ENCODE peak calls at places on chromosomes 13 and 19, in four cellular contexts. E is A549, J is heart left ventricle, Q is AG04449. V is an unnamed sample.

GRCh38 chr13:112688560-112689497 is 1.0 kb upstream of the ATP11A start:
- DNase-seq in E (no peak), J (no peak), Q (no peak), V (no peak)

GRCh38 chr13:44267966-44268365 is 105.7 kb upstream of the SERP2 start:
- DNase-seq in E (peak; percentile 23), Q (peak; percentile 34), J (no peak), V (no peak)

GRCh38 chr19:49151339-49152217 is 3.6 kb downstream of the HRC start:
- DNase-seq in J (peak; percentile 70), E (peak; percentile 91), Q (no peak), V (peak; percentile 62)

GRCh38 chr19:9586764-9587163 is 2.5 kb upstream of the ZNF121 start:
- DNase-seq in E (peak; percentile 78), J (peak; percentile 48), Q (peak; percentile 16), V (peak; percentile 41)

GRCh38 chr19:6056801-6057650 is 53.3 kb downstream of the RFX2 start:
- DNase-seq in J (peak; percentile 77), Q (peak; percentile 53), E (peak; percentile 86), V (no peak)

GRCh38 chr13:33931397-33931987 is 113.5 kb downstream of the RFC3 start:
- DNase-seq in E (peak; percentile 52), J (no peak), Q (no peak), V (peak; percentile 21)

GRCh38 chr13:110458017-110458416 is 103.5 kb downstream of the RAB20 start:
- DNase-seq in J (no peak), E (no peak), Q (no peak), V (no peak)

GRCh38 chr13:99174533-99175100 is 26.0 kb upstream of the UBAC2 start:
- DNase-seq in Q (no peak), J (no peak), E (peak; percentile 17), V (no peak)

GRCh38 chr13:23007430-23007829 is 173.3 kb upstream of the SGCG start:
- DNase-seq in E (no peak), Q (no peak), J (no peak), V (no peak)

GRCh38 chr19:34851277-34851804 is 75.4 kb upstream of the ZNF30 start:
- DNase-seq in Q (no peak), E (peak; percentile 22), J (no peak), V (no peak)

GRCh38 chr13:49786609-49787008 is 5.9 kb downstream of the KPNA3 start:
- DNase-seq in Q (no peak), J (no peak), E (no peak), V (no peak)

GRCh38 chr13:39602614-39603366 is at the start of gene LHFPL6:
- DNase-seq in J (peak; percentile 91), E (peak; percentile 48), Q (no peak), V (peak; percentile 60)

GRCh38 chr19:11168568-11168967 is 13.0 kb upstream of the SPC24 start:
- DNase-seq in J (no peak), Q (peak; percentile 82), E (peak; percentile 66), V (no peak)

GRCh38 chr13:111122056-111122455 is 6.9 kb downstream of the ARHGEF7 start:
- DNase-seq in E (no peak), Q (no peak), J (no peak), V (no peak)

GRCh38 chr19:38812841-38813320 is at the start of gene LGALS4:
- DNase-seq in J (no peak), E (peak; percentile 44), Q (no peak), V (no peak)

GRCh38 chr13:87274209-87274819 is 396.9 kb upstream of the SLITRK5 start:
- DNase-seq in Q (no peak), J (no peak), E (peak; percentile 42), V (peak; percentile 33)

GRCh38 chr13:79724348-79725103 is 243.6 kb downstream of the NDFIP2 start:
- DNase-seq in E (peak; percentile 79), J (no peak), Q (no peak), V (no peak)

GRCh38 chr19:7004313-7004931 is 16.8 kb downstream of the MBD3L2B start:
- DNase-seq in E (peak; percentile 56), Q (no peak), J (no peak), V (no peak)

GRCh38 chr13:51704399-51705306 is 99.3 kb downstream of the DHRS12 start:
- DNase-seq in Q (no peak), J (no peak), E (no peak), V (no peak)

GRCh38 chr13:29858231-29858630 is 7.8 kb upstream of the UBL3 start:
- DNase-seq in Q (no peak), E (no peak), J (no peak), V (no peak)

GRCh38 chr13:60583911-60584753 is 187.1 kb downstream of the TDRD3 start:
- DNase-seq in E (peak; percentile 6), Q (peak; percentile 4), J (no peak), V (no peak)

GRCh38 chr19:8180018-8180417 is 29.2 kb upstream of the CERS4 start:
- DNase-seq in Q (no peak), E (no peak), J (no peak), V (no peak)

GRCh38 chr19:15161028-15161984 is 39.5 kb downstream of the NOTCH3 start:
- DNase-seq in Q (no peak), E (peak; percentile 64), J (no peak), V (no peak)

GRCh38 chr13:79485014-79485441 is 4.1 kb downstream of the NDFIP2 start:
- DNase-seq in Q (peak; percentile 74), J (no peak), E (peak; percentile 87), V (no peak)

GRCh38 chr19:54192972-54193371 is 1.9 kb downstream of the TSEN34 start:
- DNase-seq in E (no peak), Q (no peak), J (no peak), V (no peak)

GRCh38 chr19:5929179-5929578 is 15.1 kb downstream of the CAPS start:
- DNase-seq in J (no peak), E (no peak), Q (no peak), V (no peak)

GRCh38 chr13:22091971-22092300 is 421.1 kb downstream of the FGF9 start:
- DNase-seq in E (no peak), Q (no peak), J (no peak), V (no peak)

GRCh38 chr19:52234406-52234805 is 35.0 kb upstream of the ZNF766 start:
- DNase-seq in E (no peak), J (no peak), Q (no peak), V (no peak)

GRCh38 chr13:67416047-67416925 is 186.2 kb upstream of the PCDH9 start:
- DNase-seq in E (peak; percentile 38), Q (no peak), J (no peak), V (peak; percentile 30)

GRCh38 chr19:10419200-10419645 is 1.1 kb upstream of the PDE4A start:
- DNase-seq in J (no peak), Q (no peak), E (peak; percentile 50), V (no peak)

DNA sequence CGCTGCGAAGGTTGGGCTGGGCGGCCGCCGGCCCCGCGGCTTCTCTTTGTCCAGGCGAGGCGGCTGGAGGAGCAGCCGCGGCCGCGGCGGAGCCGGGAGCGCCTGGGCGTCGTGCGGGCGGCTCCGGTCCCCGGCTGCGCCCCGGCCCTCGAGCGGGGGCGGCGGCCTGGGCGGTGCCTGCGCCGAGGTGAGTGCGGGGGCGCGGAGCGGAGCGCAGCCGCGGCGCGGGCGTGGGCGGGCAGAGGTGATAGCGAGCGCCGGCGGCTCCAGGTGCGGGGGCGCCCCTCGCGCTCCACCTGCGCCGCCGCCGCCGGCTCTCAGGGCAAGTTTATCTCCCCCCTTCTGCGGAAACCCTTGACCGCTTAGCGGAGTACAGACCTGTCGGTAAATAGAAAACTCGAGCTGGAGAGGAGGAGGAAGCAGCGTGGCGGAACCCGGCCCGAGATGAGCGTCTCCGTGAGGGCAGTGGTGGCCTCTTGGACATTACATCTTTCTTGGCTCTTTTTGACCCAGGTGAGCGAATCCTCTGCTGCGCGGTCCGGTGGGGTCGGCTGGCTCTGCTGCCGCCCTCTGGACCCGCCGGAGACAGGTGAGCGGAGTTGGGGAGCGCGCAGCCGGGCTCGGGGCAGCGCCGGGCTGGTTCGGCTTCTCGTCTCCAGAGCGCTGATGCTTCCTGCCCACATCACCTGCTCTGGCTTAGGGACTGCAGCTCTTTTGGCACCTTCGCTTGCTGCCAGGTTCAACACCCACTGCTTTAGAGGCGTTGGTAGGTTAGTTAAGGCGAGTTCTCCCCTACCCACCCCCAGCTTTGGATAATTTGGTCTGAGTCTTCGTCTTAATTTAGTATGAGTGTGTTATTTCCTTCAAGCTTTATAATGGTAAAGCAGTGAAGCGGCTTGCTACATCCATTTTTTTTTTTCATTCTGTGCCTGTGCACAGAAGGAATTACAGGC is at the start of gene MTUS2:
- DNase-seq in Q (no peak), E (no peak), J (no peak), V (peak; percentile 24)
- TF ChIP-seq CTCF in Q (no peak), E (no peak), J (no peak), V (no peak)

GRCh38 chr13:103328899-103329298 is 262.7 kb upstream of the SLC10A2 start:
- DNase-seq in J (no peak), Q (no peak), E (no peak), V (no peak)
- TF ChIP-seq CTCF in J (no peak), Q (no peak), E (no peak), V (no peak)

GRCh38 chr19:4449022-4449825 is 8.4 kb downstream of the UBXN6 start:
- DNase-seq in J (peak; percentile 81), E (no peak), Q (no peak), V (no peak)
- TF ChIP-seq CTCF in J (no peak), E (no peak), Q (no peak), V (no peak)

DNA sequence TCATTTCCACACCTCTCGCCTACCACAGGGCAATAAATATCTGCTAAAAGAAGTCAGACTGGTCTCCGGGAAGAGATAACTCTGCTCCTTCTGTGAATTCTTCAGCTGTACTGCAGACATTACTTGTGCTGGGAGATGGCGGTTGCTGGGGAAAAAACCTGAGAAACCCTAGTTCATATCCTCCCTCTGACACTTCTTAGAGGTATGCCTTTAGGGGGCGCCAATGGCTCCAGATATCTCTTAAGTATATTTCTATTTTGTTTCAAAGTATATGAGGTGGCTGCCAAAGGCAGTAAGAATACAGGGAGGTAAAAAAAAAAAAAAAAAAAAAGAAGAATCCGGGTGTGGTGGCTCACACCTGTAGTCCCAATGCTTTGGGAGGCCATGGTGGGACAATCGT is 175.2 kb downstream of the PAN3 start:
- DNase-seq in E (no peak), Q (no peak), J (no peak), V (no peak)
- TF ChIP-seq CTCF in E (no peak), Q (peak; percentile 33), J (peak; percentile 16), V (peak; percentile 25)

GRCh38 chr19:1406818-1407661 is at the start of gene DAZAP1:
- DNase-seq in Q (peak; percentile 79), J (peak; percentile 100), E (peak; percentile 97), V (peak; percentile 99)
- TF ChIP-seq CTCF in Q (peak; percentile 27), J (no peak), E (peak; percentile 50), V (peak; percentile 63)

V was measured in progenitor cell of endocrine pancreas.